ENCODE peak calls at places on chromosomes 4 and X, in eight cellular contexts. V, O, S, K, E, X, P and I are unnamed samples. For H3K36me3, the result is how much of the 10 kb centered on the place peaks cover.

GRCh38 chr4:166252487-166253402 is 379.7 kb downstream of the TLL1 start:
- DNase-seq in E (no peak), X (peak), K (no peak), V (no peak), S (no peak), P (peak), O (no peak), I (no peak)

GRCh38 chr4:2743518-2744445 is 12.4 kb downstream of the TNIP2 start:
- DNase-seq in P (no peak), K (peak), V (no peak), X (no peak), O (no peak), S (peak), E (no peak), I (no peak)

GRCh38 chr4:24115101-24115500 is 225.3 kb upstream of the PPARGC1A start:
- DNase-seq in E (no peak), O (no peak), V (no peak), P (no peak), X (no peak), S (no peak), K (no peak), I (no peak)

GRCh38 chr4:83582289-83582756 is 46.4 kb downstream of the GPAT3 start:
- DNase-seq in P (no peak), X (no peak), K (peak), E (peak), O (no peak), V (no peak), S (no peak), I (no peak)

GRCh38 chrX:154020500-154021115 is 906 bp upstream of the IRAK1 start:
- DNase-seq in E (no peak), S (no peak), X (no peak), V (no peak), P (no peak), K (no peak), O (no peak), I (no peak)

GRCh38 chrX:98338544-98338943 is 1454.8 kb downstream of the RPA4 start:
- DNase-seq in E (no peak), V (no peak), K (no peak), O (no peak), S (no peak), P (no peak), X (no peak), I (no peak)

GRCh38 chrX:119541188-119541587 is 24.0 kb downstream of the STEEP1 start:
- DNase-seq in K (no peak), X (no peak), O (no peak), S (no peak), P (no peak), E (no peak), V (no peak), I (no peak)

GRCh38 chr4:8905773-8906667 is 34.4 kb upstream of the HMX1 start:
- DNase-seq in K (no peak), X (no peak), V (no peak), S (peak), O (peak), E (peak), P (no peak), I (no peak)

GRCh38 chrX:13894888-13895564 is 78.1 kb upstream of the GPM6B start:
- DNase-seq in E (no peak), S (no peak), K (no peak), X (no peak), O (no peak), P (no peak), V (no peak), I (no peak)

GRCh38 chr4:21625447-21625846 is 323.1 kb downstream of the KCNIP4 start:
- DNase-seq in O (no peak), S (no peak), P (no peak), E (no peak), V (no peak), K (no peak), X (no peak), I (no peak)

GRCh38 chrX:139739138-139739537 is 31.2 kb upstream of the MCF2 start:
- DNase-seq in O (no peak), E (no peak), V (no peak), P (no peak), S (no peak), X (no peak), K (no peak), I (no peak)

GRCh38 chr4:97770222-97770621 is 373.1 kb downstream of the STPG2 start:
- DNase-seq in X (no peak), E (no peak), K (no peak), O (no peak), S (no peak), V (no peak), P (no peak), I (no peak)

GRCh38 chr4:74433541-74434172 is 11.3 kb upstream of the AREG start:
- DNase-seq in E (no peak), X (peak), P (no peak), K (no peak), V (peak), S (no peak), O (no peak), I (no peak)

GRCh38 chr4:174005422-174005821 is 278.0 kb downstream of the FBXO8 start:
- DNase-seq in K (no peak), P (no peak), E (no peak), O (no peak), X (no peak), V (peak), S (no peak), I (no peak)

DNA sequence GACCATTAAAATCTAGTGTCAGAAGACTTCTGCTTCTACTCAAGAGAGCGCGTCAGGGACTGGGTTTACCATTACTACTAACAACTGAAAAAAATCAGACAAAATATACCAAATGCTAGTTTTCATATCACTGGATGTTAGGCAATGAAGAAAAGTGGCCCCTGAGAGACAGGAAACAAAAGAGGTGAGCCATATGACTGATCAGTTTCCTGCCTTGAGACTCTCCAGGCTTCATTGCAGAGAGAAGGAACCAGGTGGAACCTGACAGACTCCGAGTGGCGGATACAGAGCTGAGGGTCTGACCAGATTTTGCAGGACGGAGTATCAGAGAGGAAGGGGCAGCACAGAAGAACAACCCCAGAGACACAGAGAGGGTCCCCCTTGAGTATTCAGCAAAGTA is 86.3 kb downstream of the C4orf51 start:
- DNase-seq in O (no peak), X (no peak), S (no peak), K (no peak), V (no peak), E (no peak), P (no peak), I (no peak)
- H3K36me3 ChIP-seq in O (under half), X (under half), S (under half), K (under half), V (under half), E (under half), P (under half), I (under half)

GRCh38 chrX:56231706-56232105 is 450 bp upstream of the KLF8 start:
- DNase-seq in O (no peak), K (no peak), X (no peak), E (no peak), S (no peak), P (no peak), V (no peak), I (no peak)

GRCh38 chrX:56233682-56234081 is 1.5 kb downstream of the KLF8 start:
- DNase-seq in K (peak), X (no peak), E (peak), P (peak), O (peak), V (no peak), S (no peak), I (no peak)

GRCh38 chrX:56228914-56229313 is 3.2 kb upstream of the KLF8 start:
- DNase-seq in E (no peak), S (no peak), X (no peak), V (no peak), O (no peak), P (no peak), K (peak), I (no peak)

GRCh38 chrX:56233100-56233499 is 944 bp downstream of the KLF8 start:
- DNase-seq in P (no peak), S (no peak), O (no peak), V (no peak), X (no peak), E (no peak), K (no peak), I (no peak)

GRCh38 chrX:56232221-56233082 is at the start of gene KLF8:
- DNase-seq in K (peak), P (peak), E (peak), X (no peak), O (peak), S (no peak), V (peak), I (no peak)
- TF ChIP-seq POLR2A in K (no peak), P (no peak), E (no peak), X (no peak), O (no peak), S (no peak), V (no peak), I (no peak)

GRCh38 chrX:311156-312129 is 7.2 kb downstream of the GTPBP6 start:
- DNase-seq in P (no peak), S (peak), E (peak), V (no peak), O (peak), X (no peak), K (no peak), I (no peak)
- TF ChIP-seq POLR2AphosphoS5 in P (no peak), S (peak), E (no peak), V (no peak), O (no peak), X (no peak), K (no peak), I (no peak)

GRCh38 chr4:109562457-109563237 is 2.6 kb downstream of the MCUB start:
- DNase-seq in K (no peak), E (no peak), S (no peak), X (no peak), O (no peak), P (no peak), V (no peak), I (no peak)
- H3K36me3 ChIP-seq in K (under half), E (under half), S (under half), X (under half), O (under half), P (under half), V (under half), I (under half)